ENCODE peak calls at places on chromosomes 1 and 21, in seven cellular contexts. One of them, this sample, is unnamed.

GRCh38 chr1:24862775-24863483 is 67.1 kb downstream of the RUNX3 start:
- DNase-seq in A549: no peak
- DNase-seq in lung: peak; percentile 25
- DNase-seq in CD8-positive, alpha-beta T cell: no peak
- DNase-seq in IMR-90: no peak
- DNase-seq in transverse colon: no peak
- DNase-seq in left lung: no peak
- DNase-seq in this sample: peak; percentile 68

GRCh38 chr21:45351061-45351460 is 53.9 kb upstream of the COL18A1 start:
- DNase-seq in A549: no peak
- DNase-seq in lung: no peak
- DNase-seq in CD8-positive, alpha-beta T cell: no peak
- DNase-seq in IMR-90: no peak
- DNase-seq in transverse colon: no peak
- DNase-seq in left lung: no peak
- DNase-seq in this sample: no peak

GRCh38 chr1:41444246-41444645 is 40.2 kb downstream of the EDN2 start:
- DNase-seq in A549: peak; percentile 26
- DNase-seq in lung: no peak
- DNase-seq in CD8-positive, alpha-beta T cell: no peak
- DNase-seq in IMR-90: no peak
- DNase-seq in transverse colon: no peak
- DNase-seq in left lung: no peak
- DNase-seq in this sample: no peak

GRCh38 chr1:115183711-115184259 is 94.5 kb upstream of the TSPAN2 start:
- DNase-seq in A549: no peak
- DNase-seq in lung: no peak
- DNase-seq in CD8-positive, alpha-beta T cell: no peak
- DNase-seq in IMR-90: no peak
- DNase-seq in transverse colon: no peak
- DNase-seq in left lung: no peak
- DNase-seq in this sample: peak; percentile 67

GRCh38 chr1:163673756-163674155 is 352.0 kb downstream of the NUF2 start:
- DNase-seq in A549: no peak
- DNase-seq in lung: no peak
- DNase-seq in CD8-positive, alpha-beta T cell: no peak
- DNase-seq in IMR-90: peak; percentile 23
- DNase-seq in transverse colon: no peak
- DNase-seq in left lung: no peak
- DNase-seq in this sample: no peak

GRCh38 chr1:36323636-36324321 is at the start of gene EVA1B:
- DNase-seq in A549: peak; percentile 32
- DNase-seq in lung: peak; percentile 67
- DNase-seq in CD8-positive, alpha-beta T cell: peak; percentile 50
- DNase-seq in IMR-90: peak; percentile 82
- DNase-seq in transverse colon: peak; percentile 79
- DNase-seq in left lung: peak; percentile 88
- DNase-seq in this sample: peak; percentile 92

GRCh38 chr1:190474587-190475305 is 2.9 kb downstream of the BRINP3 start:
- DNase-seq in A549: no peak
- DNase-seq in lung: no peak
- DNase-seq in CD8-positive, alpha-beta T cell: no peak
- DNase-seq in IMR-90: peak; percentile 3
- DNase-seq in transverse colon: peak; percentile 38
- DNase-seq in left lung: no peak
- DNase-seq in this sample: no peak

GRCh38 chr21:45078877-45079281 is 4.5 kb downstream of the ADARB1 start:
- DNase-seq in A549: no peak
- DNase-seq in lung: no peak
- DNase-seq in CD8-positive, alpha-beta T cell: peak; percentile 77
- DNase-seq in IMR-90: peak; percentile 85
- DNase-seq in transverse colon: peak; percentile 44
- DNase-seq in left lung: no peak
- DNase-seq in this sample: peak; percentile 54

GRCh38 chr1:232966663-232967062 is 16.3 kb downstream of the NTPCR start:
- DNase-seq in A549: no peak
- DNase-seq in lung: peak; percentile 53
- DNase-seq in CD8-positive, alpha-beta T cell: no peak
- DNase-seq in IMR-90: no peak
- DNase-seq in transverse colon: peak; percentile 77
- DNase-seq in left lung: no peak
- DNase-seq in this sample: no peak

GRCh38 chr1:205661429-205662134 is 18.7 kb downstream of the SLC45A3 start:
- DNase-seq in A549: no peak
- DNase-seq in lung: no peak
- DNase-seq in CD8-positive, alpha-beta T cell: no peak
- DNase-seq in IMR-90: no peak
- DNase-seq in transverse colon: no peak
- DNase-seq in left lung: no peak
- DNase-seq in this sample: peak; percentile 55

GRCh38 chr21:43884012-43884860 is 19.2 kb downstream of the AGPAT3 start:
- DNase-seq in A549: peak; percentile 20
- DNase-seq in lung: no peak
- DNase-seq in CD8-positive, alpha-beta T cell: no peak
- DNase-seq in IMR-90: no peak
- DNase-seq in transverse colon: peak; percentile 83
- DNase-seq in left lung: peak; percentile 65
- DNase-seq in this sample: no peak

GRCh38 chr1:4468386-4468785 is 186.0 kb upstream of the AJAP1 start:
- DNase-seq in A549: no peak
- DNase-seq in lung: no peak
- DNase-seq in CD8-positive, alpha-beta T cell: no peak
- DNase-seq in IMR-90: no peak
- DNase-seq in transverse colon: no peak
- DNase-seq in left lung: no peak
- DNase-seq in this sample: no peak

GRCh38 chr1:169128565-169128964 is 22.1 kb downstream of the ATP1B1 start:
- DNase-seq in A549: no peak
- DNase-seq in lung: no peak
- DNase-seq in CD8-positive, alpha-beta T cell: no peak
- DNase-seq in IMR-90: no peak
- DNase-seq in transverse colon: no peak
- DNase-seq in left lung: no peak
- DNase-seq in this sample: no peak

GRCh38 chr1:93705897-93706500 is 24.4 kb upstream of the BCAR3 start:
- DNase-seq in A549: peak; percentile 12
- DNase-seq in lung: no peak
- DNase-seq in CD8-positive, alpha-beta T cell: no peak
- DNase-seq in IMR-90: peak; percentile 22
- DNase-seq in transverse colon: no peak
- DNase-seq in left lung: no peak
- DNase-seq in this sample: no peak

GRCh38 chr1:110387048-110387748 is 3.6 kb downstream of the SLC16A4 start:
- DNase-seq in A549: no peak
- DNase-seq in lung: no peak
- DNase-seq in CD8-positive, alpha-beta T cell: no peak
- DNase-seq in IMR-90: no peak
- DNase-seq in transverse colon: no peak
- DNase-seq in left lung: no peak
- DNase-seq in this sample: no peak

GRCh38 chr1:110380667-110381283 is 10.1 kb downstream of the SLC16A4 start:
- DNase-seq in A549: peak; percentile 34
- DNase-seq in lung: no peak
- DNase-seq in CD8-positive, alpha-beta T cell: no peak
- DNase-seq in IMR-90: peak; percentile 94
- DNase-seq in transverse colon: no peak
- DNase-seq in left lung: no peak
- DNase-seq in this sample: no peak

GRCh38 chr1:110384581-110385321 is 6.1 kb downstream of the SLC16A4 start:
- DNase-seq in A549: no peak
- DNase-seq in lung: no peak
- DNase-seq in CD8-positive, alpha-beta T cell: no peak
- DNase-seq in IMR-90: no peak
- DNase-seq in transverse colon: peak; percentile 70
- DNase-seq in left lung: no peak
- DNase-seq in this sample: no peak

GRCh38 chr1:110385369-110385768 is 5.5 kb downstream of the SLC16A4 start:
- DNase-seq in A549: no peak
- DNase-seq in lung: no peak
- DNase-seq in CD8-positive, alpha-beta T cell: no peak
- DNase-seq in IMR-90: no peak
- DNase-seq in transverse colon: no peak
- DNase-seq in left lung: no peak
- DNase-seq in this sample: no peak

DNA sequence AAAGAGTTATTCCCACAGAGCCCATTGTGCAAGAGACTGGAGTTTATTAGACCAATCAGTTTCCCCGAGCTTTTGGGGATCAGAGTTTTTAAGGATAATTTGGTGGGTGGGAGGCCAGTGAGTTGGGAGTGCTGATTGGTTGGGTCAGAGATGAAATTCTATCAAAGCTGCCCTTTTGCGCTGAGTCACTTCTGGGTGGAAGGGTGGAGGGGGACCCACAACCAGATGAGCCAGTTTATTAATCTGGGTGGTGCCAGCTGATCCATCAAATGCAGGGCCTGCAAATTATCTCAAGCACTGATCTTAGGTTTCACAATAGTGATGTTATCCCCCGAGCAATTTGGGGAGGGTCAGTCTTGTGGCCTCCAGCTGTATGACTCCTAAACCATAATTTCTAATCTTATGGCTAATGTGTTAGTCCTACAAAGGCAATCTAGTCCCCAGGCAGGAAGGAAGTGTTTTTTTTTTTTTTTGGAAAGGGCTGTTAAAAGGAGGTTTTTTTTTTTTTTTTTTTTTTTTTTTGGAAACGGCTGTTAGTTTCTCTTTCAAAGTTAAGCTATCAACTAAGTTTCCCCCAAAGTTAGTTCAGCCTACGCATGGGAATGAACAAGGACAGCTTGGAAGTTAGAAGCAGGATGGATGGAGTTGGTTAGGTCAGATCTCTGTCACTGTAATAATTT is 7.4 kb downstream of the SLC16A4 start:
- DNase-seq in A549: peak; percentile 9
- DNase-seq in lung: no peak
- DNase-seq in CD8-positive, alpha-beta T cell: no peak
- DNase-seq in IMR-90: no peak
- DNase-seq in transverse colon: no peak
- DNase-seq in left lung: no peak
- DNase-seq in this sample: no peak
- H3K27ac ChIP-seq in A549: peak overlapping the region; percentile 78
- H3K27ac ChIP-seq in lung: peak overlapping the region; percentile 33
- H3K27ac ChIP-seq in CD8-positive, alpha-beta T cell: no peak overlapping the region
- H3K27ac ChIP-seq in IMR-90: peak overlapping the region; percentile 17
- H3K27ac ChIP-seq in transverse colon: peak overlapping the region; percentile 29
- H3K27ac ChIP-seq in left lung: peak overlapping the region; percentile 48
- H3K27ac ChIP-seq in this sample: no peak overlapping the region

DNA sequence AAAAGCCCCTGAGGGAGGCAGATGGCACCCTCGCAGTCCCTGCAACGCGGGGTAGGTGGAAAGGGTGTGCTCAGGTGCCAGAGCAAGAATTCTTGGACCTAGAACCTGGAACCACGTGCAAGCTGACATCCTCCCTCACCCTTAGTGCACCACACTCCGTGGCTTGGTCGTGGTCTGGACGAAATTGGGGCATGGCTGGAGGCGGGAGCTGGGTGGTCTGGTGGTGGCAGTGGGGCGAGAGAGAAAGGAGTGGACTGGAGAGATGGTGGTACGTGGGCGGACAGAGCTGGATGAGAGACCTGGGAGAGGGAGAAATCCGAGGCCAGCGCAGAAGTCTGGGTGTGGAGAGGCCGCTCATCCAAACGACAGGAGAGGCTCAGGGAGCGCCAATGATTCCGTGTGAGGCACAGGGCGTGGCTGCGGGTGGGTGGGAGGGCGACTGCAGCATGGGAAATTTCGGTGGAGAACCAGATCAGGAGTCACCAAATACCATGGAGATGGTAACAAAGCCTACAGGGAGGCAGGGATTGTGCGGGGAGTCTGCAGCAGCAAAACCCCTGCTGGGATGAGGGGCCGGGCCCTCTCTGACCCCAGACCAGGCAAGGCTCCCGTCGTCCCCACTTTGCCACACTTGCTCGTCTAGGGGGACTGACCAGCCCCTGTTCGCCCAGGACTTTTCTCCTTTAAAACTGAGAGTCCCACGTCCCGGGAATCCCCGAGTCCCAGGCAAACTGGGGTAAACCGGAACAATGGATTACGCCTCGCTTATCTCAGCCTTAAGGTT is 31.9 kb downstream of the CDCP2 start:
- DNase-seq in A549: no peak
- DNase-seq in lung: no peak
- DNase-seq in CD8-positive, alpha-beta T cell: no peak
- DNase-seq in IMR-90: no peak
- DNase-seq in transverse colon: no peak
- DNase-seq in left lung: no peak
- DNase-seq in this sample: no peak
- H3K4me3 ChIP-seq in A549: peak overlapping the region; percentile 31
- H3K4me3 ChIP-seq in lung: no peak overlapping the region
- H3K4me3 ChIP-seq in CD8-positive, alpha-beta T cell: no peak overlapping the region
- H3K4me3 ChIP-seq in IMR-90: peak overlapping the region; percentile 13
- H3K4me3 ChIP-seq in transverse colon: peak overlapping the region; percentile 34
- H3K4me3 ChIP-seq in left lung: no peak overlapping the region
- H3K4me3 ChIP-seq in this sample: no peak overlapping the region

DNA sequence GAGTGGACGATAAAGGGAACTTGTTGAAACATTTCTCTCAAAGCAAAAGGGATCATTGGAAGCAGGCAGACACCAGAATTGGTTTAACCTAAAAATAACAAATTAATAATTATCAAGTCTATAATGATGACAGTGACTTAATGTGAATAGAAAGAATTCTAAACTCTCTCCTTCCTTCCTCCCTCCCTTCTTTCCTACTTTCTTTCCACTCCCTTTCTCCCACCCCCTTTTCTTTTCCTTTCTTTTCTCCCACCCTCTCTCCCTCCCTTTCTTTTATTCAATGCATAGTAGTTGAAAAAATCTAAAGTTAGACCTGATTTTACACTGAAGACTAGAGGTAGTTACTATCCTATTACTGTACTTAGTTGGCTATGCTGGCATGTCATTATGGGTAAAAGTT is 55.7 kb downstream of the PTPRC start:
- DNase-seq in A549: no peak
- DNase-seq in lung: no peak
- DNase-seq in CD8-positive, alpha-beta T cell: no peak
- DNase-seq in IMR-90: no peak
- DNase-seq in transverse colon: no peak
- DNase-seq in left lung: no peak
- DNase-seq in this sample: no peak
- H3K4me1 ChIP-seq in A549: no peaks in the 10 kb centered on the region
- H3K4me1 ChIP-seq in lung: no peaks in the 10 kb centered on the region
- H3K4me1 ChIP-seq in CD8-positive, alpha-beta T cell: peaks cover 69% of the 10 kb centered on the region
- H3K4me1 ChIP-seq in IMR-90: no peaks in the 10 kb centered on the region
- H3K4me1 ChIP-seq in transverse colon: no peaks in the 10 kb centered on the region
- H3K4me1 ChIP-seq in left lung: peaks cover 12% of the 10 kb centered on the region
- H3K4me1 ChIP-seq in this sample: no peaks in the 10 kb centered on the region

DNA sequence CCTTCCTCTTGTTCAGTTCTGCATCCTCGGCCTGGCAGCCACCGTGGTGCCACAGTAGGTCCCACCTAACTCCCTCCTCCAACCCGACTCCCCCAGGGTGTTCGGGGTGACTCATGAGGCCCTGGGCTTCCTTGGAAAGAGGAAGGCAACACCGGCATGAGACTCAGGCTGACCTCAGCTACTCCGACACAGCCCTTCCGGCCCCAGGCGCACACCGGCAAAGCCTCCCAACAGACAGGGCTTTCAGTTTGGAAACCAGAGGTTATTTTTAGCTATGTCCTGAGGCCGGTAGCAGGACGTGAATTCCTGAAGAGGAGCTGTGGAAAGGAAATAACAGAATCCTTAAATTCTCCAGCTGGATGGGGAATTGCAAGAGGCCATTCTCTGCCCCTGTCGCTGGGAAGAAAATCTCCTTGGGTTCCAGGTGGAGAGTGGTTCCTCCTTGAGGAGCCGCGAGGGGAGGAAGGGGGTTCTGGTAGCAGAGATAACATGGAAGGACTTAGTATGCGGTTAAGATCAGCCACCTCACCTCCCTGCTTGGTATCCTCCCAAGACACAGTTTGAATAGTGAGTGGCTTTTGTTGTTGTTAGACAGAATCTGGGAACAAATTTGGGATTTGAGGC is 24.4 kb downstream of the PLXNA2 start:
- DNase-seq in A549: no peak
- DNase-seq in lung: no peak
- DNase-seq in CD8-positive, alpha-beta T cell: no peak
- DNase-seq in IMR-90: peak; percentile 61
- DNase-seq in transverse colon: no peak
- DNase-seq in left lung: no peak
- DNase-seq in this sample: peak; percentile 84
- H3K27ac ChIP-seq in A549: peak overlapping the region; percentile 59
- H3K27ac ChIP-seq in lung: peak overlapping the region; percentile 47
- H3K27ac ChIP-seq in CD8-positive, alpha-beta T cell: no peak overlapping the region
- H3K27ac ChIP-seq in IMR-90: peak overlapping the region; percentile 45
- H3K27ac ChIP-seq in transverse colon: peak overlapping the region; percentile 52
- H3K27ac ChIP-seq in left lung: peak overlapping the region; percentile 48
- H3K27ac ChIP-seq in this sample: peak overlapping the region; percentile 88